ENCODE peak calls at places on chromosome 4, in ten cellular contexts. K is endodermal cell, G is fibroblast of lung, S is GM23248, D is pancreas, F is HL-60, E is A549, T is tibial nerve, V is neural progenitor cell, M is heart right ventricle. X is an unnamed sample.

GRCh38 chr4:26032572-26033320 is 118.7 kb downstream of the SMIM20 start:
- DNase-seq in K (no peak), G (peak), S (peak), D (peak), F (no peak), E (no peak), T (peak), V (no peak), M (no peak), X (no peak)

GRCh38 chr4:829291-829690 is 3.4 kb upstream of the CPLX1 start:
- DNase-seq in K (peak), G (no peak), S (no peak), D (no peak), F (no peak), E (no peak), T (no peak), V (no peak), M (no peak), X (no peak)

GRCh38 chr4:38512840-38513239 is 151.2 kb upstream of the KLF3 start:
- DNase-seq in K (no peak), G (no peak), S (no peak), D (no peak), F (no peak), E (no peak), T (no peak), V (no peak), M (no peak), X (no peak)

GRCh38 chr4:73485596-73485995 is 4.1 kb downstream of the AFM start:
- DNase-seq in K (no peak), G (no peak), S (no peak), D (no peak), F (no peak), E (no peak), T (no peak), V (no peak), M (no peak), X (no peak)

GRCh38 chr4:1945912-1946311 is 62.9 kb downstream of the NELFA start:
- DNase-seq in K (no peak), G (no peak), S (no peak), D (no peak), F (no peak), E (no peak), T (no peak), V (no peak), M (no peak), X (no peak)

GRCh38 chr4:33255094-33255493 is 2534.9 kb downstream of the PCDH7 start:
- DNase-seq in K (peak), G (no peak), S (no peak), D (no peak), F (no peak), E (no peak), T (no peak), V (peak), M (no peak), X (no peak)

GRCh38 chr4:21134994-21135393 is 434.7 kb downstream of the PACRGL start:
- DNase-seq in K (no peak), G (peak), S (peak), D (no peak), F (no peak), E (peak), T (no peak), V (peak), M (no peak), X (no peak)

GRCh38 chr4:173528378-173529321 is 1.4 kb downstream of the HAND2 start:
- DNase-seq in K (peak), G (no peak), S (peak), D (no peak), F (no peak), E (no peak), T (no peak), V (peak), M (peak), X (no peak)

GRCh38 chr4:108533245-108533844 is 87.0 kb upstream of the RPL34 start:
- DNase-seq in K (no peak), G (peak), S (no peak), D (peak), F (no peak), E (no peak), T (no peak), V (no peak), M (no peak), X (no peak)

GRCh38 chr4:34619531-34620109 is 1624.7 kb downstream of the ARAP2 start:
- DNase-seq in K (no peak), G (no peak), S (no peak), D (no peak), F (no peak), E (peak), T (no peak), V (no peak), M (no peak), X (no peak)

GRCh38 chr4:3635090-3635820 is 103.0 kb upstream of the LRPAP1 start:
- DNase-seq in K (no peak), G (no peak), S (no peak), D (no peak), F (no peak), E (no peak), T (no peak), V (no peak), M (no peak), X (no peak)

DNA sequence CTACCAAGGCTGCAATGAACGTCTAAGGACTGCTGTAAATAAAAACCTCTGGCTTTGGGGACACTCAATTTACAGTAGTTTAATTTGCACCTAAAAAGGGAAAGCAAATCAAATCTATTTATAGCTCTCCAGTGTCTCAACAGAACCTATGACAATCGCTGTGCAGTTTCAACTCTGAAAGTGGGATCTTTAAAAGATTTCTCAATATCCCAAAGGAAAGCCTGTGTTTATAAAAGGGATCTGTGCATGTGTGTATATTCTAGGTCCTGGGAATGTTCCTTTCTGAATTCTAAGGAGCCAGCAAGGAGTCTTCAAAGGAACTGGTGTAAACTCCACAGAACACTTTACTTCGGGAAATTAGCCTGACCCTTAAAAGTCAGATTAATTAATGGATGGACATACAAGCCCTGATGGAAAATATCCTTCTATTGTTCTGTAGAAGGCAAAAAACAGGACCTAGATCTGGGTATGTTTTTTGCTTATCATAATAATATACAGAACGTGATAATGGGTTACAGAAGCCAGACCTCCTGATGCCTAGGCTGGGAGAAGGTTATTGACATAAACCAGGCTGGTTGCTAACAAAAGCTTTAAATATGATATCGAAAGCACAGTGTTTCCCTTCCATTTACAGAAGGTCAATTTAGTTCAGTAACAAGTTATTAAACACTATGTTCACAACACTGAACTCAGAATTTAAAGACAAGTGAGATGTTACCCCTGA is 53.2 kb downstream of the AFAP1 start:
- DNase-seq in K (no peak), G (no peak), S (peak), D (no peak), F (no peak), E (no peak), T (no peak), V (no peak), M (no peak), X (no peak)
- H3K27ac ChIP-seq in K (no peak), G (no peak), S (peak), D (no peak), F (no peak), E (peak), T (no peak), V (no peak), M (no peak), X (no peak)

GRCh38 chr4:147363514-147363913 is 117.4 kb upstream of the EDNRA start:
- DNase-seq in K (no peak), G (no peak), S (no peak), D (no peak), F (no peak), E (no peak), T (no peak), V (no peak), M (no peak), X (no peak)

GRCh38 chr4:147360301-147360700 is 120.6 kb upstream of the EDNRA start:
- DNase-seq in K (no peak), G (peak), S (peak), D (no peak), F (no peak), E (no peak), T (no peak), V (no peak), M (no peak), X (no peak)

GRCh38 chr4:147361726-147362125 is 119.2 kb upstream of the EDNRA start:
- DNase-seq in K (no peak), G (peak), S (peak), D (no peak), F (no peak), E (peak), T (peak), V (no peak), M (no peak), X (no peak)

GRCh38 chr4:147366164-147366563 is 114.7 kb upstream of the EDNRA start:
- DNase-seq in K (no peak), G (no peak), S (peak), D (no peak), F (no peak), E (no peak), T (no peak), V (no peak), M (no peak), X (no peak)

DNA sequence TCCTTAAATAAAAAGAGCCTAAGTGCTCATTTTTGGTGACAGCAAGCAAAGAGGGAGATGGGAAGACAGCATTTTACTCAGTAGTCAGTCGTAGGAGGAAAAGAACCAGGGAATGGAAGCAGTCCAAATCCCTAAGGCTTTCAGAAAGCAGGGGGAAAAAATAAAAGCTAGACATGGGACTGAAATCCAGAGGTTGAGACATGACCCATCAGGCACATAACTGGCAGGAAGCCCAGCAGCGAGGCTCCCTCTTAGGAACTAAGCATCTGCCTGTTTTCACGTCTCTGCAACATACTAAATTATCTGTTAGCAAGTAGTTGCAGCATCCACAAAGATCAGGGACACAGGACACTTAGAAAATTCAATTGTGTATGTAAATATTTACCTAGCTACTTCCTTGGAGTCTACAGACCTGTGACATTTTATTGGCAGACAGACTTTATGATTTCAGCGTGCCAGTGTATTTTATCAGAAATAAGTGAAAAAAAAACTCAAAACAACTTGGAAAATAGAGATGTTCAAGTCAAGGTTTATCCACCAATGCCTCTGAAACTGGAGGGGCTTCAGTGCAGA is 117.9 kb upstream of the EDNRA start:
- DNase-seq in K (no peak), G (peak), S (no peak), D (peak), F (no peak), E (no peak), T (peak), V (no peak), M (peak), X (no peak)
- H3K27ac ChIP-seq in K (no peak), G (no peak), S (no peak), D (peak), F (no peak), E (peak), T (peak), V (no peak), M (peak), X (no peak)

GRCh38 chr4:168096444-168096784 is 4.1 kb downstream of the ANXA10 start:
- DNase-seq in K (no peak), G (no peak), S (no peak), D (no peak), F (no peak), E (no peak), T (no peak), V (no peak), M (no peak), X (no peak)
- H3K27ac ChIP-seq in K (no peak), G (no peak), S (no peak), D (no peak), F (no peak), E (peak), T (no peak), V (no peak), M (no peak), X (no peak)

DNA sequence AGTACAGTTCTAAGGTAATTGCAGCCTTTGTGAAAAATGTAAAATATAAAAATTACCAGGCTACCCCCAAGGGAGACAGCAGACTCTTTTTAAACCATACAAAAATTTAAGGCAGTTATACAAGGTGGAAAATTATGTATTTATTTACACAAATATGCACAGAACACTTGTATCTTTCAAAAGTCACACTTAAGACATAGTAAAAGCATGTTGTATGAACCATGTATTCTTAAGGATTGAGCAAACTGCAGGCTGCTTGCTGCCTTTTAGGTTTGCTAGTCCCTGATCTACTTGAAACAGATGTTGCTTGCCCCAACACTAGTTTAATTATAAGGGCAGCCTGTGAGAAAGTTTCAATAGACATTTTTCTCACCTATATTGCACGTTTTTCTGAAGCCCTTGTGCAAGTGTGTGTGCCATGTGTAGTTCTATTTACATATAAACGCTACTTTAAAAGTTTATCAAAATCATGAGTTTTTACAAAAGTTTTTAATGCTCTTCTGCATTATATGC is 72.8 kb downstream of the PRSS12 start:
- DNase-seq in K (no peak), G (no peak), S (no peak), D (no peak), F (no peak), E (no peak), T (no peak), V (no peak), M (no peak), X (no peak)
- H3K27ac ChIP-seq in K (no peak), G (peak), S (peak), D (peak), F (peak), E (peak), T (peak), V (no peak), M (peak), X (no peak)

DNA sequence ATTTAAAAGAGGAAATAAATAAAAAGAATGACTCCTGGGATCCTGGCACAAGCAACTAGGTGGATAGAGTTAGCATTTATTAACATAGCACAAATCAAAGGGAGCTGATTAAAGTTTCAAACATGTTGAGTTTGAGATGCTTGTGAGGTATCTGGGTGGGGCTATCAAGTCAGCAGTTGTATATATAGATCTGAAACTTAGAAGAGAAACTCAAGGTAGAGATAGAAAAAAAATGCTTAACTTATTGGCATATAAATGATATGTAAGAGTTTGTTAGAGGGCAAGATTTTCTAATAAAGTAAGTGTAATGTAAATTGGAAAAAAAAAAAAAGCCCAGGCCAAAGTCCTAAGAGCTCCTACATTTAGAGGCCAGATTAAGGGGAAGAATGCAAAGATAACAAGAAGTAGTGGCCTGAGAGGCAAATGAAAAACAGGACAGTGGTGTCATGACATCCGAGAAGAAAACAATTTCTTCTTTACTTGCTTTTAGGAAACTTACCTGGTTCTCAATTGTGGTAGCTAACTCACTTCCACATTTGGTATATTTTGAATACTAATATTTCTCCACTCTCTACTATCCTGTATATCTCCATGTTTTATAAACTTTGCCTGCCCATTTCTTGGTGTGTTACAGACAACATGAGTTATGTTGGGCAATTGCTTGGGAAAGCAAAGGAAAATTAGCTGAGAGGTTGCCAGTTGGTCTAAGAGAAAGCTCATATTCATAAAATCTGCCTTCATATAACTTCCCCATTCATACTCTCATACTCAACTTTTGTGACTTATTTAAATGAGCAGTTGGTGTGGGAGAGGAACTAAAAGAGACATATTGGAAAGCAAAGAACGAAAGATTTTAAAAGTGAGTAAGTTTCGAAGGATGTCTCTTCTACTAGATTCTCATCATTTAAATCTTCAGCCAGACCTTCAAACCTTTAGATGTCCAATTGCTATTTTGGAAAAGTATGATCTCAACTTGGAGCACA is 169.3 kb downstream of the PARM1 start:
- DNase-seq in K (no peak), G (no peak), S (no peak), D (no peak), F (no peak), E (no peak), T (no peak), V (no peak), M (no peak), X (no peak)
- H3K27ac ChIP-seq in K (no peak), G (no peak), S (no peak), D (no peak), F (no peak), E (no peak), T (no peak), V (no peak), M (no peak), X (no peak)

GRCh38 chr4:140163029-140163810 is 9.2 kb upstream of the MAML3 start:
- DNase-seq in K (no peak), G (peak), S (peak), D (no peak), F (no peak), E (no peak), T (peak), V (peak), M (no peak), X (no peak)
- H3K27ac ChIP-seq in K (no peak), G (no peak), S (peak), D (no peak), F (no peak), E (no peak), T (peak), V (no peak), M (no peak), X (no peak)